ENCODE peak calls at places on chromosome 6, in six cellular contexts. F is GM12865, C is HCEC 1CT, T is AG08396, K is astrocyte of the spinal cord, Z is HS-5. I is an unnamed sample.

GRCh38 chr6:144782634-144783033 is 497.5 kb downstream of the UTRN start:
- DNase-seq in F (no peak), C (no peak), T (no peak), K (no peak), Z (no peak), I (no peak)

GRCh38 chr6:153790048-153790447 is 249.0 kb upstream of the OPRM1 start:
- DNase-seq in F (no peak), C (peak), T (peak), K (peak), Z (peak), I (no peak)

GRCh38 chr6:158353851-158354508 is 41.7 kb downstream of the TULP4 start:
- DNase-seq in F (no peak), C (no peak), T (no peak), K (peak), Z (no peak), I (no peak)

GRCh38 chr6:89122625-89123024 is 4.8 kb upstream of the SRSF12 start:
- DNase-seq in F (peak), C (peak), T (peak), K (peak), Z (no peak), I (peak)

GRCh38 chr6:159978291-159979135 is 9.6 kb downstream of the IGF2R start:
- DNase-seq in F (peak), C (no peak), T (no peak), K (no peak), Z (no peak), I (peak)

GRCh38 chr6:135946674-135947073 is 95.2 kb downstream of the PDE7B start:
- DNase-seq in F (no peak), C (no peak), T (no peak), K (no peak), Z (no peak), I (no peak)

GRCh38 chr6:73452107-73452461 is at the start of gene CGAS:
- DNase-seq in F (peak), C (peak), T (peak), K (peak), Z (peak), I (peak)

GRCh38 chr6:4124361-4124760 is 11.0 kb downstream of the ECI2 start:
- DNase-seq in F (no peak), C (no peak), T (no peak), K (no peak), Z (no peak), I (no peak)

GRCh38 chr6:5766260-5766659 is 240.5 kb downstream of the NRN1 start:
- DNase-seq in F (no peak), C (no peak), T (no peak), K (no peak), Z (no peak), I (no peak)

GRCh38 chr6:106413016-106413415 is 52.5 kb downstream of the CRYBG1 start:
- DNase-seq in F (no peak), C (no peak), T (no peak), K (no peak), Z (no peak), I (no peak)

GRCh38 chr6:39048481-39049399 is at the start of gene GLP1R:
- DNase-seq in F (no peak), C (no peak), T (no peak), K (no peak), Z (no peak), I (no peak)

GRCh38 chr6:122789862-122790739 is 1.0 kb downstream of the SMPDL3A start:
- DNase-seq in F (peak), C (peak), T (no peak), K (peak), Z (no peak), I (peak)

GRCh38 chr6:17042422-17043147 is 59.3 kb upstream of the STMND1 start:
- DNase-seq in F (no peak), C (peak), T (peak), K (peak), Z (no peak), I (no peak)

GRCh38 chr6:86937219-86938079 is at the start of gene HTR1E:
- DNase-seq in F (peak), C (no peak), T (peak), K (peak), Z (no peak), I (peak)

GRCh38 chr6:79630883-79631799 is at the start of gene SH3BGRL2:
- DNase-seq in F (peak), C (peak), T (peak), K (peak), Z (peak), I (peak)

GRCh38 chr6:16402501-16402900 is 164.1 kb downstream of the GMPR start:
- DNase-seq in F (no peak), C (no peak), T (no peak), K (peak), Z (no peak), I (no peak)

GRCh38 chr6:13063300-13063918 is 264.9 kb downstream of the TBC1D7 start:
- DNase-seq in F (no peak), C (no peak), T (no peak), K (no peak), Z (no peak), I (no peak)

GRCh38 chr6:33077908-33078307 is 2.1 kb downstream of the HLA-DPB1 start:
- DNase-seq in F (peak), C (no peak), T (no peak), K (no peak), Z (no peak), I (no peak)

GRCh38 chr6:30837870-30838269 is 46.4 kb upstream of the DDR1 start:
- DNase-seq in F (no peak), C (no peak), T (no peak), K (no peak), Z (no peak), I (no peak)

GRCh38 chr6:96015321-96015790 is 418 bp upstream of the FUT9 start:
- DNase-seq in F (no peak), C (no peak), T (no peak), K (peak), Z (no peak), I (no peak)

GRCh38 chr6:150004101-150004782 is 21.1 kb downstream of the RAET1L start:
- DNase-seq in F (peak), C (no peak), T (no peak), K (no peak), Z (no peak), I (peak)

GRCh38 chr6:110939429-110939828 is 19.1 kb upstream of the GTF3C6 start:
- DNase-seq in F (no peak), C (no peak), T (no peak), K (no peak), Z (no peak), I (no peak)

GRCh38 chr6:28803337-28803709 is 120.5 kb downstream of the TRIM27 start:
- DNase-seq in F (no peak), C (peak), T (no peak), K (no peak), Z (no peak), I (no peak)

GRCh38 chr6:138289739-138290138 is 71.4 kb upstream of the PBOV1 start:
- DNase-seq in F (peak), C (no peak), T (no peak), K (no peak), Z (no peak), I (peak)

GRCh38 chr6:53898026-53898795 is 103.4 kb downstream of the LRRC1 start:
- DNase-seq in F (no peak), C (peak), T (peak), K (peak), Z (no peak), I (no peak)

GRCh38 chr6:3228791-3229565 is 1.5 kb upstream of the TUBB2B start:
- DNase-seq in F (no peak), C (no peak), T (no peak), K (no peak), Z (no peak), I (peak)

GRCh38 chr6:115708850-115709249 is 351.8 kb downstream of the FRK start:
- DNase-seq in F (no peak), C (no peak), T (no peak), K (no peak), Z (no peak), I (no peak)

GRCh38 chr6:129621252-129621651 is 88.7 kb downstream of the ARHGAP18 start:
- DNase-seq in F (peak), C (peak), T (peak), K (no peak), Z (no peak), I (no peak)

GRCh38 chr6:116010400-116011095 is 50.1 kb downstream of the FRK start:
- DNase-seq in F (peak), C (peak), T (peak), K (peak), Z (peak), I (peak)

GRCh38 chr6:33143113-33143760 is 49.0 kb downstream of the COL11A2 start:
- DNase-seq in F (no peak), C (no peak), T (no peak), K (no peak), Z (no peak), I (no peak)

GRCh38 chr6:28011716-28012115 is 54.7 kb downstream of the OR2B6 start:
- DNase-seq in F (no peak), C (peak), T (no peak), K (no peak), Z (no peak), I (no peak)

GRCh38 chr6:42086046-42086664 is 35.8 kb downstream of the TAF8 start:
- DNase-seq in F (no peak), C (no peak), T (no peak), K (no peak), Z (no peak), I (no peak)

GRCh38 chr6:6812427-6812826 is 223.9 kb downstream of the LY86 start:
- DNase-seq in F (no peak), C (no peak), T (no peak), K (no peak), Z (no peak), I (no peak)

GRCh38 chr6:34757687-34758274 is 476 bp downstream of the SNRPC start:
- DNase-seq in F (no peak), C (no peak), T (no peak), K (no peak), Z (no peak), I (no peak)